ENCODE peak calls at places on chromosomes 3 and 15, in four cellular contexts. Z is left ventricle myocardium inferior; X is CD4-positive, alpha-beta memory T cell; B is colonic mucosa. A is an unnamed sample.

GRCh38 chr15:57411945-57412768 is 35.9 kb downstream of the CGNL1 start:
- DNase-seq in Z (peak), X (no peak), B (no peak), A (no peak)

GRCh38 chr15:76109046-76109445 is 49.3 kb downstream of the TMEM266 start:
- DNase-seq in Z (no peak), X (no peak), B (no peak), A (no peak)

GRCh38 chr15:98561169-98561941 is 87.0 kb upstream of the IGF1R start:
- DNase-seq in Z (no peak), X (no peak), B (no peak), A (no peak)

GRCh38 chr3:37375184-37376120 is 201.1 kb upstream of the LRRFIP2 start:
- DNase-seq in Z (no peak), X (no peak), B (no peak), A (no peak)

GRCh38 chr3:22861426-22861825 is 341.7 kb upstream of the UBE2E2 start:
- DNase-seq in Z (no peak), X (no peak), B (no peak), A (no peak)

GRCh38 chr15:48954538-48954937 is 9.2 kb downstream of the SHC4 start:
- DNase-seq in Z (no peak), X (no peak), B (no peak), A (no peak)

GRCh38 chr15:73809728-73810501 is 56.8 kb upstream of the INSYN1 start:
- DNase-seq in Z (no peak), X (no peak), B (no peak), A (no peak)

GRCh38 chr15:64521201-64521600 is 60.8 kb downstream of the ZNF609 start:
- DNase-seq in Z (no peak), X (no peak), B (no peak), A (no peak)

GRCh38 chr15:65651042-65651322 is 29.2 kb downstream of the SLC24A1 start:
- DNase-seq in Z (no peak), X (no peak), B (no peak), A (no peak)

DNA sequence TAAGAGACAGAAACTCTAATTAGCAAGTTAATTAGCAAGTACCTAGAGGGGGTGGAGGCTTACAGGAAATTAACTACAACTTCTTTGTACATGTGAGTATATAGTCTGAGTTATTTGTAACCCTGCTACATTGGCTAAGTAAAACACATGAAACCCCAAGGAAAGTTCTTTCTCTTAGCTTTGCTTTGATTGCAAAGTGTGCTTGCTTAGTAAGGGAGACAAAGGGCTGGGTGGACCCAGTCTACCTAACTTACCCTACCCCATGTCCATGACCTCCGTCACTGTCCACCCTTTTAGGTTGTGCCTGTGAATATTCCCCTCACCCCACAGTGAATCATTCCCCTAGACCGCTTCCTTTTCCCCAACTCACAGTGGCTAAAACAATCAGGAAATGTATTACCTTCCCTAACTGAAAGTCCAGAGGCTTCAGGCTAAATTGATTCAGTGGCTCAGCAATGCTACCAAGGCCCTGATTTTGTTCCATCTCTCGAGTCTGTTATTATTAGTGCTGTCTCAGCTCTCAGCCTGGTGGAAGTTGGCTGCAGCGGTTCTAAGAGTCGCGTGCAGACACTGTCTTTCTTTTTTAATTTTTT is 31.1 kb upstream of the RYR3 start:
- DNase-seq in Z (no peak), X (no peak), B (no peak), A (no peak)
- H3K4me3 ChIP-seq in Z (no peak), X (no peak), B (no peak), A (no peak)

DNA sequence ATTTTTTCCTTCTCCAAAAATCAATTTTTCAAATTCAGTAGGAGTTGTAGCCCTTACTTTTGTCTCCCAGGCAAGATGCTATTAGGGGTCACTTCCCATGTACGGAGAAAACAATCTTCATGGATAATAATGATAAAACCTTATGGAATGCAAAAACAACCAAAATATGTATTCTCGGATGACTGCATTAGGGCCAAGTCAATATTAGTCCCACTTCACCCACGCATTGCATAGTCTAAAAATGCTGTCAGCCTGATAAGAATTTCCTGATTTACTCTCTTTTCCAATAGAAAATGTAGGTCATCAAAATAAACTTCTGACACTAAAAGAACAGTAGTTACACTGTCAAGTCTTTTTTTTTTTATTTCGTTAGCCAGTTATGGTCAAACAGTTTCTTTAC is 2.7 kb downstream of the VGLL3 start:
- DNase-seq in Z (no peak), X (no peak), B (no peak), A (no peak)
- H3K27ac ChIP-seq in Z (peak), X (no peak), B (no peak), A (no peak)

GRCh38 chr3:195708066-195708465 is 12.7 kb upstream of the MUC20 start:
- DNase-seq in Z (no peak), X (no peak), B (no peak), A (no peak)
- H3K4me3 ChIP-seq in Z (no peak), X (no peak), B (no peak), A (no peak)

GRCh38 chr3:138078901-138079344 is 36.5 kb downstream of the DZIP1L start:
- DNase-seq in Z (no peak), X (no peak), B (no peak), A (no peak)
- H3K27ac ChIP-seq in Z (no peak), X (no peak), B (no peak), A (no peak)

GRCh38 chr3:13015286-13016082 is 57.7 kb downstream of the IQSEC1 start:
- DNase-seq in Z (no peak), X (peak), B (no peak), A (peak)

GRCh38 chr3:13017361-13018038 is 55.7 kb downstream of the IQSEC1 start:
- DNase-seq in Z (no peak), X (no peak), B (no peak), A (no peak)

GRCh38 chr3:13014755-13015285 is 58.4 kb downstream of the IQSEC1 start:
- DNase-seq in Z (no peak), X (no peak), B (no peak), A (no peak)

GRCh38 chr3:13016726-13017255 is 56.4 kb downstream of the IQSEC1 start:
- DNase-seq in Z (no peak), X (no peak), B (no peak), A (no peak)

GRCh38 chr3:13016083-13016725 is 57.0 kb downstream of the IQSEC1 start:
- DNase-seq in Z (peak), X (peak), B (peak), A (peak)
- H3K4me3 ChIP-seq in Z (peak), X (peak), B (peak), A (peak)

GRCh38 chr3:49414753-49415152 is 2.5 kb downstream of the TCTA start:
- DNase-seq in Z (no peak), X (no peak), B (no peak), A (no peak)

GRCh38 chr3:49416867-49417266 is 4.6 kb downstream of the TCTA start:
- DNase-seq in Z (no peak), X (no peak), B (no peak), A (no peak)

GRCh38 chr3:49413338-49413734 is 1.1 kb downstream of the TCTA start:
- DNase-seq in Z (no peak), X (no peak), B (no peak), A (no peak)

GRCh38 chr3:49415931-49416601 is 3.8 kb downstream of the TCTA start:
- DNase-seq in Z (no peak), X (peak), B (no peak), A (peak)

DNA sequence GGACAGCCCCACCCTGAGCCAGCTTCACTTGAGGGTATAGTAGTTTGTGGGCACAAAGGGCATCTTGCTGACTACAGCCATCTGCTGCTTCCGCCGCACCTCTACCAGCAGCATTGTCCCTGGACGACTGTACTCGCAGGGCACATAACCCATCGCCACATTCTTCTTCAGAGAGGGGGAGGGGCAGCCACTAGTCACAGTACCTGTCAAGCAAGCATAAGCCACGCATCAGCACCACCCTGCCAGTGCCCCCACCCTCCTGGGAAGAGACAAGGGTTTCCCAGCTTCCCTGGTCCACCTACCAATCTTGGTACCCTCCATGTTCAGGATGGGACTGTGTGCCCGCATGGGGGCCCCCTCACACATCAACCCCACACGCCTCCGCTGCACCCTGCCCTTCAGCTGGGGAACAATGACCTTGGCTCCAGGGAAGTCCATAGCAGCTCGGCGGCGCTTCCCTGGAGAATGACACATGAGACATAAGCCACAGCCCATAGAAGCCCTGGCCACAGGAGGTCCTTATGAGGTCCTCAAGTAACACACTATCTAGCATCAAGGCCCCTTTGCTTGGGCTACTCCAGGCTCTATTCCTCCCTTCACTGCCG is 4.7 kb downstream of the AMT start:
- DNase-seq in Z (no peak), X (no peak), B (no peak), A (no peak)
- H3K27ac ChIP-seq in Z (peak), X (peak), B (no peak), A (peak)

GRCh38 chr3:60090536-60090935 is 1040.7 kb upstream of the CFAP20DC start:
- DNase-seq in Z (no peak), X (no peak), B (no peak), A (no peak)

GRCh38 chr3:60095930-60096329 is 1046.1 kb upstream of the CFAP20DC start:
- DNase-seq in Z (no peak), X (no peak), B (no peak), A (no peak)

GRCh38 chr3:60096403-60096802 is 1046.6 kb upstream of the CFAP20DC start:
- DNase-seq in Z (no peak), X (no peak), B (no peak), A (no peak)

GRCh38 chr3:60095511-60095910 is 1045.7 kb upstream of the CFAP20DC start:
- DNase-seq in Z (no peak), X (no peak), B (no peak), A (no peak)

DNA sequence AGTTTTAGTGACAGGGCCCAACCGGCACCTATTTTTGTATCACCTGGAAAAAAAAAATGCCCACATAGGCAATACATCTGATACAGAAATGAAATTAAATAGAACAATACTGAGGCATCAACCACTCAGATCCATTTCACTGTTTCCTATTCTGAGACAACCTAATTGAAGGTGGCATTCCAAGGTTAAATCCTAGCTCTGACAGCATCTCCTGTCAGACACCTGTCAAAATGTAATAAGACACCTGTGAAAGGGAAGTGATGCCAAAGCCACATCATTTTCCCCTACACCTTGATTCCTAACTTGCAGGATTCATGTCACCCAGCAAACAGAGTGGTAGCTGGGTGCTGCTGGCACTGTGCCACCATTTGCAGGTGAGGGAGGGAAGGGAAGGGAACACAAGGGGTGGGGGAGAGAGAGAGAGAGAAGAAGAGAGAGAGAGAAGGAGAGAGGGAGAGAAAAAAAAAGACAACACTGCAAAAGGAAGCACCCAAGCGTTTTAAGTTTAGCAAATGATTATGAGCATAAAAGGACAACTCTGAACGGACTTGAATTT is 1044.6 kb upstream of the CFAP20DC start:
- DNase-seq in Z (no peak), X (no peak), B (no peak), A (no peak)
- H3K4me3 ChIP-seq in Z (no peak), X (no peak), B (no peak), A (no peak)

A was measured in effector memory CD4-positive, alpha-beta T cell.